ENCODE peak calls at places on chromosomes 13 and 19, in five cellular contexts. One of them, this sample, is unnamed.

GRCh38 chr13:35136585-35136984 is 194.5 kb downstream of the NBEA start:
- DNase-seq in tibial nerve: no peak
- DNase-seq in suprapubic skin: no peak
- DNase-seq in SK-N-SH: no peak
- DNase-seq in ovary: no peak
- DNase-seq in this sample: no peak

GRCh38 chr13:48531416-48532145 is 1.3 kb downstream of the RCBTB2 start:
- DNase-seq in tibial nerve: no peak
- DNase-seq in suprapubic skin: no peak
- DNase-seq in SK-N-SH: no peak
- DNase-seq in ovary: no peak
- DNase-seq in this sample: no peak

GRCh38 chr13:37919329-37919880 is 49.8 kb upstream of the TRPC4 start:
- DNase-seq in tibial nerve: no peak
- DNase-seq in suprapubic skin: no peak
- DNase-seq in SK-N-SH: no peak
- DNase-seq in ovary: no peak
- DNase-seq in this sample: no peak

GRCh38 chr13:41693434-41693833 is 236.1 kb downstream of the RGCC start:
- DNase-seq in tibial nerve: no peak
- DNase-seq in suprapubic skin: no peak
- DNase-seq in SK-N-SH: no peak
- DNase-seq in ovary: no peak
- DNase-seq in this sample: no peak

GRCh38 chr13:95926231-95926630 is 127.0 kb downstream of the UGGT2 start:
- DNase-seq in tibial nerve: no peak
- DNase-seq in suprapubic skin: no peak
- DNase-seq in SK-N-SH: peak
- DNase-seq in ovary: no peak
- DNase-seq in this sample: no peak

GRCh38 chr13:111270765-111271164 is 49.7 kb upstream of the TEX29 start:
- DNase-seq in tibial nerve: no peak
- DNase-seq in suprapubic skin: no peak
- DNase-seq in SK-N-SH: no peak
- DNase-seq in ovary: no peak
- DNase-seq in this sample: no peak

GRCh38 chr19:56253737-56254136 is 18.8 kb upstream of the EDDM13 start:
- DNase-seq in tibial nerve: peak
- DNase-seq in suprapubic skin: no peak
- DNase-seq in SK-N-SH: peak
- DNase-seq in ovary: no peak
- DNase-seq in this sample: no peak

GRCh38 chr13:20984879-20985278 is 76.5 kb downstream of the LATS2 start:
- DNase-seq in tibial nerve: no peak
- DNase-seq in suprapubic skin: no peak
- DNase-seq in SK-N-SH: no peak
- DNase-seq in ovary: no peak
- DNase-seq in this sample: no peak

GRCh38 chr19:40717880-40718773 is 1.2 kb downstream of the ITPKC start:
- DNase-seq in tibial nerve: peak
- DNase-seq in suprapubic skin: no peak
- DNase-seq in SK-N-SH: no peak
- DNase-seq in ovary: peak
- DNase-seq in this sample: no peak

GRCh38 chr13:106284358-106284757 is 251.1 kb downstream of the EFNB2 start:
- DNase-seq in tibial nerve: no peak
- DNase-seq in suprapubic skin: no peak
- DNase-seq in SK-N-SH: no peak
- DNase-seq in ovary: no peak
- DNase-seq in this sample: no peak

GRCh38 chr19:29367701-29368306 is 154.9 kb upstream of the UQCRFS1 start:
- DNase-seq in tibial nerve: no peak
- DNase-seq in suprapubic skin: no peak
- DNase-seq in SK-N-SH: no peak
- DNase-seq in ovary: no peak
- DNase-seq in this sample: no peak

GRCh38 chr13:54492995-54493394 is 1464.4 kb downstream of the OLFM4 start:
- DNase-seq in tibial nerve: no peak
- DNase-seq in suprapubic skin: no peak
- DNase-seq in SK-N-SH: no peak
- DNase-seq in ovary: no peak
- DNase-seq in this sample: no peak

GRCh38 chr19:49441210-49441959 is at the start of gene SLC17A7:
- DNase-seq in tibial nerve: peak
- DNase-seq in suprapubic skin: peak
- DNase-seq in SK-N-SH: peak
- DNase-seq in ovary: no peak
- DNase-seq in this sample: no peak

GRCh38 chr19:17865364-17866311 is 5.9 kb downstream of the RPL18A start:
- DNase-seq in tibial nerve: no peak
- DNase-seq in suprapubic skin: no peak
- DNase-seq in SK-N-SH: peak
- DNase-seq in ovary: no peak
- DNase-seq in this sample: peak

GRCh38 chr19:55504981-55505380 is 16.7 kb downstream of the SSC5D start:
- DNase-seq in tibial nerve: no peak
- DNase-seq in suprapubic skin: no peak
- DNase-seq in SK-N-SH: no peak
- DNase-seq in ovary: no peak
- DNase-seq in this sample: no peak

GRCh38 chr19:20999731-21000352 is 20.6 kb upstream of the ZNF430 start:
- DNase-seq in tibial nerve: peak
- DNase-seq in suprapubic skin: peak
- DNase-seq in SK-N-SH: peak
- DNase-seq in ovary: peak
- DNase-seq in this sample: peak

GRCh38 chr13:46535822-46536221 is 17.1 kb upstream of the LRCH1 start:
- DNase-seq in tibial nerve: no peak
- DNase-seq in suprapubic skin: no peak
- DNase-seq in SK-N-SH: no peak
- DNase-seq in ovary: no peak
- DNase-seq in this sample: no peak

GRCh38 chr19:55308281-55308680 is 16.9 kb downstream of the TMEM150B start:
- DNase-seq in tibial nerve: no peak
- DNase-seq in suprapubic skin: no peak
- DNase-seq in SK-N-SH: no peak
- DNase-seq in ovary: no peak
- DNase-seq in this sample: no peak

GRCh38 chr19:44548736-44549135 is 19.3 kb upstream of the CEACAM20 start:
- DNase-seq in tibial nerve: no peak
- DNase-seq in suprapubic skin: no peak
- DNase-seq in SK-N-SH: no peak
- DNase-seq in ovary: no peak
- DNase-seq in this sample: no peak

GRCh38 chr13:40060318-40061007 is 405.0 kb downstream of the COG6 start:
- DNase-seq in tibial nerve: peak
- DNase-seq in suprapubic skin: peak
- DNase-seq in SK-N-SH: no peak
- DNase-seq in ovary: peak
- DNase-seq in this sample: peak
- TF ChIP-seq EP300 in tibial nerve: peak
- TF ChIP-seq EP300 in suprapubic skin: no peak
- TF ChIP-seq EP300 in SK-N-SH: no peak
- TF ChIP-seq EP300 in ovary: no peak
- TF ChIP-seq EP300 in this sample: no peak

DNA sequence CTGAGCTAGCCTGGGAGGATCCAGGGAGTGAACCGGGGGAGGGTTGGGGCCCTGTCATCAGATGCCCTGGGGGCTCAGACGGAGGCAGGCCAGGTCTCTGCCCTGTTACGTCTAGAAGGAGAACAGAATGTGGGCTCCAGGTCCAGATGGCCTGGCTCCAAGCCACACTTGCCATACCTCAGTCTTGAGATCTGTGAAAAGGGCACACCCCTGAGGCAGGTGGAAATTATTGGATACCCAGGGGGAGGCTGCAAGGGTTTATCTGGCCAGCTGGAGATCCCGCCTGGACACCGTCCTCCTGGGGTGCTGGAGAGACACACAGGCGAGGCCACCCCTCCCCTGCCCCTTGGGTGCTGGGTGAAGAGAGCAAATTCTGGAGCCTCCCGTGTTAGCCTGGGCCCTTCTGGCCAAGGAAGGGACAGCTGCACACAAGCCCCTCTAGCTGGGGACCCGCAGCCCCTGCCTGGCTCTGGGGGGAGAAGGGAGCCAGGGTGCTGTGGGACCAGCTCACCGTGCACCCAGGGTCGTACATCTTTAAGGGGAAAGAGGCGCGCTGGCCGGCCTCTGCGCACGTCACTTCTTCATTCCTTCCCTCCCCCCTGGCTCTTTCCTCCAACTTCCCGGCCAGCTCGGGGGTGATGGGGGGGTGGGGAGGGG is 808 bp upstream of the NFIC start:
- DNase-seq in tibial nerve: peak
- DNase-seq in suprapubic skin: peak
- DNase-seq in SK-N-SH: peak
- DNase-seq in ovary: peak
- DNase-seq in this sample: peak
- TF ChIP-seq EP300 in tibial nerve: no peak
- TF ChIP-seq EP300 in suprapubic skin: no peak
- TF ChIP-seq EP300 in SK-N-SH: no peak
- TF ChIP-seq EP300 in ovary: no peak
- TF ChIP-seq EP300 in this sample: no peak

DNA sequence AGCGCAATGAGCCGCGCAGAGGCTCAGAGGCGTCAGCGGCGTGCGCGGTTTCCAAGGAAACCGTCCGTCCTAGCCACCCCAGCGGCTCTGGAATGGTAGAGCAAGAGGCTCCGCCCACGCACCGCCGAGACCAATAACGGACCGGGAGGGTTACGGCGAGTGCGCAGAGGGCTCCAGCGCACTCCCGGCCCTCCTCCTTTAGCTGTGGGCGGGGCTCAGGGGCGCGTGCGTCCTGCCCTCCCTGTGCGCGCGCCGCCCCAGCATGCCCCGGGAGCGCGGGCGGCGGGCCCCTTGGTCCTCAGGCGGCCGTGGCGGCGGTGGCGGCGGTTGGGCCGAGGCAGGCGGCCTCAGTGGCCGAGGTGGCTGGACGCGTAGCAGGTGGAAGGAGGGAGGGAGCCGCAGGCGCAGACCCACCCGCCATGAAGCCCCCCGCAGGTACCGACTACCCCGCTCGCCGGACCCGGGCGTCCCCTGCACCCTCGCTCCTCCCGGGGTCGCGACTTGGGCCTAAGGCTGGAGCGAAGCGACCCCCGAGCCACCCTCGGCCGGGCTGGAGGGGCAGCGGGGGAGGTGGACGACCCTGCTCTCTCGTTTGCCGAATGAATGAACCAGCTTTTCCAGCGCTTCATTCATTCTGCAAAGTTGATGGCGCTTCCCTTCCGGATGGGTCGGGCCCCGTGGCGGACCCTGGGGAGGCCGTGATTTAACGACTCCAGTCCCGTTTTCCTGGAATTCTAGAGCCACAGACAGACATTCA is at the start of gene THOP1:
- DNase-seq in tibial nerve: peak
- DNase-seq in suprapubic skin: peak
- DNase-seq in SK-N-SH: peak
- DNase-seq in ovary: peak
- DNase-seq in this sample: peak
- TF ChIP-seq EP300 in tibial nerve: peak
- TF ChIP-seq EP300 in suprapubic skin: no peak
- TF ChIP-seq EP300 in SK-N-SH: no peak
- TF ChIP-seq EP300 in ovary: no peak
- TF ChIP-seq EP300 in this sample: no peak

GRCh38 chr19:1243768-1244692 is 2.5 kb downstream of the ATP5F1D start:
- DNase-seq in tibial nerve: peak
- DNase-seq in suprapubic skin: peak
- DNase-seq in SK-N-SH: peak
- DNase-seq in ovary: peak
- DNase-seq in this sample: peak

GRCh38 chr19:1244693-1245451 is 3.3 kb downstream of the ATP5F1D start:
- DNase-seq in tibial nerve: no peak
- DNase-seq in suprapubic skin: peak
- DNase-seq in SK-N-SH: no peak
- DNase-seq in ovary: peak
- DNase-seq in this sample: peak

GRCh38 chr19:1247747-1248453 is 483 bp upstream of the MIDN start:
- DNase-seq in tibial nerve: no peak
- DNase-seq in suprapubic skin: peak
- DNase-seq in SK-N-SH: peak
- DNase-seq in ovary: peak
- DNase-seq in this sample: peak

GRCh38 chr19:1245468-1245867 is 2.9 kb upstream of the MIDN start:
- DNase-seq in tibial nerve: no peak
- DNase-seq in suprapubic skin: no peak
- DNase-seq in SK-N-SH: no peak
- DNase-seq in ovary: peak
- DNase-seq in this sample: no peak

GRCh38 chr19:1245884-1246816 is 2.2 kb upstream of the MIDN start:
- DNase-seq in tibial nerve: no peak
- DNase-seq in suprapubic skin: peak
- DNase-seq in SK-N-SH: no peak
- DNase-seq in ovary: peak
- DNase-seq in this sample: peak
- TF ChIP-seq EP300 in tibial nerve: peak
- TF ChIP-seq EP300 in suprapubic skin: peak
- TF ChIP-seq EP300 in SK-N-SH: no peak
- TF ChIP-seq EP300 in ovary: no peak
- TF ChIP-seq EP300 in this sample: peak

GRCh38 chr19:12983561-12984142 is 11.6 kb upstream of the NFIX start:
- DNase-seq in tibial nerve: peak
- DNase-seq in suprapubic skin: peak
- DNase-seq in SK-N-SH: peak
- DNase-seq in ovary: peak
- DNase-seq in this sample: peak
- TF ChIP-seq EP300 in tibial nerve: peak
- TF ChIP-seq EP300 in suprapubic skin: no peak
- TF ChIP-seq EP300 in SK-N-SH: no peak
- TF ChIP-seq EP300 in ovary: no peak
- TF ChIP-seq EP300 in this sample: no peak

This sample was measured in stomach.